ENCODE peak calls at places on chromosomes 1 and 21, in four cellular contexts. C is K562, G is A549, F is GM12878. S is an unnamed sample.

GRCh38 chr1:159188375-159188788 is 16.3 kb upstream of the ACKR1 start:
- DNase-seq in G (no peak), F (no peak), C (no peak), S (no peak)

GRCh38 chr1:7450772-7451171 is 320.3 kb upstream of the VAMP3 start:
- DNase-seq in G (no peak), F (no peak), C (no peak), S (no peak)

GRCh38 chr1:53270107-53270506 is 31.8 kb upstream of the MAGOH start:
- DNase-seq in F (no peak), G (no peak), C (no peak), S (no peak)

GRCh38 chr1:214337536-214337935 is 56.6 kb downstream of the SMYD2 start:
- DNase-seq in G (no peak), F (no peak), C (no peak), S (no peak)

GRCh38 chr1:197776348-197777082 is 1.2 kb upstream of the DENND1B start:
- DNase-seq in G (no peak), F (no peak), C (no peak), S (no peak)

GRCh38 chr1:3660704-3661103 is 8.4 kb downstream of the TP73 start:
- DNase-seq in C (no peak), F (no peak), G (no peak), S (no peak)

GRCh38 chr1:86416343-86416742 is 7.6 kb upstream of the CLCA2 start:
- DNase-seq in C (no peak), G (no peak), F (no peak), S (no peak)

GRCh38 chr1:232620356-232620841 is 9.5 kb downstream of the SIPA1L2 start:
- DNase-seq in C (no peak), F (no peak), G (no peak), S (no peak)

GRCh38 chr1:81052162-81052561 is 748.6 kb upstream of the ADGRL2 start:
- DNase-seq in F (no peak), G (no peak), C (no peak), S (no peak)

GRCh38 chr1:33306561-33307493 is 14.1 kb downstream of the A3GALT2 start:
- DNase-seq in C (no peak), F (no peak), G (no peak), S (no peak)

GRCh38 chr1:163583782-163584181 is 262.0 kb downstream of the NUF2 start:
- DNase-seq in G (no peak), F (no peak), C (no peak), S (no peak)

GRCh38 chr1:208054485-208054884 is 143.6 kb upstream of the CD34 start:
- DNase-seq in F (no peak), C (no peak), G (no peak), S (no peak)

GRCh38 chr1:156284112-156284511 is at the start of gene TMEM79:
- DNase-seq in F (no peak), G (no peak), C (no peak), S (no peak)

GRCh38 chr1:147545133-147545532 is 3.8 kb downstream of the BCL9 start:
- DNase-seq in F (peak; percentile 24), G (no peak), C (no peak), S (no peak)

GRCh38 chr1:194952171-194952570 is 1656.1 kb downstream of the KCNT2 start:
- DNase-seq in C (no peak), F (no peak), G (no peak), S (no peak)

GRCh38 chr1:208231929-208232360 is 12.2 kb downstream of the PLXNA2 start:
- DNase-seq in F (no peak), C (no peak), G (no peak), S (no peak)

GRCh38 chr1:1359316-1359667 is 937 bp upstream of the MXRA8 start:
- DNase-seq in G (no peak), F (no peak), C (no peak), S (no peak)

GRCh38 chr1:116064616-116065015 is 46.6 kb upstream of the MAB21L3 start:
- DNase-seq in F (no peak), C (no peak), G (no peak), S (no peak)

GRCh38 chr1:199931666-199932377 is 95.7 kb upstream of the NR5A2 start:
- DNase-seq in C (no peak), G (no peak), F (no peak), S (peak; percentile 30)

GRCh38 chr1:245483247-245483646 is 328.5 kb downstream of the KIF26B start:
- DNase-seq in F (no peak), C (no peak), G (no peak), S (no peak)

GRCh38 chr1:213531369-213532310 is 456.1 kb upstream of the PROX1 start:
- DNase-seq in C (no peak), G (no peak), F (no peak), S (no peak)

GRCh38 chr21:34764715-34765284 is 96.0 kb downstream of the CLIC6 start:
- DNase-seq in F (no peak), C (no peak), G (no peak), S (no peak)

GRCh38 chr1:106534612-106535011 is 521.9 kb upstream of the PRMT6 start:
- DNase-seq in G (no peak), C (no peak), F (no peak), S (no peak)
- TF ChIP-seq MYC in G (no peak), C (no peak), F (no peak), S (no peak)

GRCh38 chr1:161192476-161193465 is 6.1 kb downstream of the ADAMTS4 start:
- DNase-seq in F (no peak), G (peak; percentile 84), C (peak; percentile 79), S (peak; percentile 72)
- H3K4me1 ChIP-seq in F (peaks cover 19% of the 10 kb centered on the region), G (no peaks in the 10 kb centered on the region), C (peaks cover 33% of the 10 kb centered on the region), S (peaks cover 30% of the 10 kb centered on the region)

GRCh38 chr1:117605811-117606607 is at the start of gene TENT5C:
- DNase-seq in F (peak; percentile 54), G (peak; percentile 86), C (peak; percentile 100), S (peak; percentile 90)
- TF ChIP-seq EP300 in F (no peak), G (no peak), C (no peak), S (no peak)

DNA sequence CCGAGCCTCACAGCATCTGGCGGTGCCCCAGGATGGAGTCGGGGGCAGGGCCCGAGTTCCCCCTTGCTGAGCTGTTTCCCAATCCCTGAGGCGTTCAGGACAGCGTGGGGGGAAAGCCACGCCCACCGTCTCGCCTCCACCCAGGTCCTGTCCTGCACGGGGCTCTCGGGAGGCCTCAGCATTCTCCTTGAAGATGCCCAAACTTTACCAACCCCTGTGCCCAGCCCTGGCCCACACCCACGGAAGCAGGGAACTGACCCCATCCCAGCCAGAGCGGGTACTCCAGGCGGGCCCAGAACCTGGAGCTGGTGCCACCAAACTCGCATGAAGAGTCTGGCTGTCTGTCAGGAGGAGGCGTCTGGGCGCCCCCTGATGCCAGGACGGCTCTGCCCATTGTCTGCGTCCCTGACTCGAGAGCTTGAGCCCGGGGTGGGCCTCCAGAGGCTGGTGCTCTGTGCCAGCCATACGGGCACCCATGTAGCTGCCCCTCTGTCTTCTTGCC is 35.3 kb upstream of the POFUT2 start:
- DNase-seq in F (no peak), C (peak; percentile 53), G (peak; percentile 69), S (no peak)
- TF ChIP-seq MYC in F (no peak), C (no peak), G (no peak), S (no peak)

GRCh38 chr1:5343256-5344020 is 648.8 kb downstream of the NPHP4 start:
- DNase-seq in G (no peak), C (no peak), F (no peak), S (no peak)

GRCh38 chr1:5341471-5341870 is 650.8 kb downstream of the NPHP4 start:
- DNase-seq in G (no peak), F (no peak), C (no peak), S (no peak)

GRCh38 chr1:5342172-5342571 is 650.1 kb downstream of the NPHP4 start:
- DNase-seq in C (no peak), F (no peak), G (no peak), S (no peak)

GRCh38 chr1:5340560-5341130 is 651.6 kb downstream of the NPHP4 start:
- DNase-seq in G (no peak), C (no peak), F (no peak), S (no peak)

GRCh38 chr1:5342830-5343229 is 649.4 kb downstream of the NPHP4 start:
- DNase-seq in F (no peak), C (no peak), G (no peak), S (no peak)
- H3K4me1 ChIP-seq in F (no peaks in the 10 kb centered on the region), C (no peaks in the 10 kb centered on the region), G (no peaks in the 10 kb centered on the region), S (peaks cover 8% of the 10 kb centered on the region)

GRCh38 chr1:43584203-43584602 is 53.5 kb downstream of the PTPRF start:
- DNase-seq in F (no peak), C (no peak), G (no peak), S (no peak)

GRCh38 chr1:43587594-43587993 is 56.9 kb downstream of the PTPRF start:
- DNase-seq in C (no peak), F (no peak), G (no peak), S (no peak)

GRCh38 chr1:43586136-43586726 is 55.5 kb downstream of the PTPRF start:
- DNase-seq in F (no peak), C (no peak), G (no peak), S (no peak)

GRCh38 chr1:43587001-43587400 is 56.3 kb downstream of the PTPRF start:
- DNase-seq in C (no peak), F (no peak), G (no peak), S (no peak)

DNA sequence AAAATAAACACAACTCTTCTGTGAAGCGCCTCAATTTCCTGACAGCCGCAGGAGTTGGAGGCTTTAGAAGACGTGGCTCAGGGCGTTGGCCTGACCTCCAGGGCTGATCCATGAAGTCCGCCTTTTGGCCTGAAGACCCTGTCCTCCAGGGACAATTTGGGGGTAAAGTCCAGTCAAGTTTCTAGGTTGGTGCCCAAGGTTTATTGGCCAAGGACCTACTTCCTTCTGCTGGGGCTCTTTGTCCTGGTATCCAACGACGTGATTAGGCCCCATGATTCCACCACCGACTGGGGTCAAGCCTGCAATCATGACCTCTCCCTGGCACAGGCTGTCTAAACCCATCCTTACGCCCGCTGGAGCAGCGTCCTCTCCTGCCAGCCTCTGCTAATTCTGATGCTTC is 54.9 kb downstream of the PTPRF start:
- DNase-seq in G (no peak), C (no peak), F (no peak), S (no peak)
- TF ChIP-seq EP300 in G (no peak), C (no peak), F (no peak), S (no peak)

S was measured in HepG2.